ENCODE peak calls at places on chromosomes 12 and 14, in four cellular contexts. B is PC-3; U is NCI-H510A; G is CD4-positive, alpha-beta T cell. O is an unnamed sample.
A peak's percentile ranks its signal among the peaks of the same experiment; 100 is the strongest.

GRCh38 chr14:71169861-71170260 is 262.6 kb downstream of the PCNX1 start:
- DNase-seq in G (no peak), B (no peak), U (no peak), O (no peak)

GRCh38 chr12:91333966-91334365 is 151.3 kb upstream of the DCN start:
- DNase-seq in B (no peak), G (no peak), U (no peak), O (no peak)

GRCh38 chr12:23197266-23197665 is 572.3 kb downstream of the ETNK1 start:
- DNase-seq in B (no peak), G (no peak), U (no peak), O (no peak)

GRCh38 chr12:40312982-40313576 is 88.3 kb downstream of the LRRK2 start:
- DNase-seq in B (peak; percentile 38), G (no peak), U (no peak), O (no peak)

GRCh38 chr12:49636979-49637378 is 13.6 kb downstream of the PRPF40B start:
- DNase-seq in U (peak; percentile 37), B (peak; percentile 65), G (peak; percentile 44), O (no peak)

GRCh38 chr14:105881021-105881930 is 354.9 kb downstream of the TMEM121 start:
- DNase-seq in B (no peak), G (no peak), U (no peak), O (peak; percentile 62)

GRCh38 chr12:40375076-40375475 is 150.3 kb downstream of the LRRK2 start:
- DNase-seq in U (no peak), B (peak; percentile 20), G (no peak), O (no peak)

GRCh38 chr12:100142851-100143559 is at the start of gene BLTP3B:
- DNase-seq in B (peak; percentile 76), U (peak; percentile 85), G (peak; percentile 89), O (peak; percentile 90)

GRCh38 chr12:114917953-114918352 is 234.0 kb upstream of the TBX3 start:
- DNase-seq in U (no peak), B (no peak), G (no peak), O (no peak)